ENCODE peak calls at places on chromosomes 13 and 19, in seven cellular contexts. H is WTC11, A is breast epithelium, B is cardiac fibroblast, M is neural progenitor cell, N is AG04450, U is left lung. I is an unnamed sample.

GRCh38 chr13:39881887-39882286 is 226.4 kb downstream of the COG6 start:
- DNase-seq in B (peak), H (no peak), A (no peak), U (no peak), M (no peak), N (peak), I (no peak)

GRCh38 chr19:50258918-50259372 is 55.5 kb downstream of the MYH14 start:
- DNase-seq in M (peak), U (peak), B (no peak), N (no peak), H (peak), A (no peak), I (peak)

GRCh38 chr19:58409010-58409790 is 751 bp downstream of the ZNF584 start:
- DNase-seq in M (peak), U (no peak), N (no peak), H (peak), A (peak), B (peak), I (peak)

GRCh38 chr13:78940444-78940843 is 281.5 kb upstream of the OBI1 start:
- DNase-seq in B (no peak), H (no peak), N (no peak), M (no peak), A (no peak), U (no peak), I (no peak)

GRCh38 chr19:3137139-3137538 is 1.3 kb downstream of the GNA15 start:
- DNase-seq in B (peak), H (no peak), N (no peak), A (no peak), U (no peak), M (no peak), I (no peak)

GRCh38 chr13:44399045-44399444 is 25.4 kb downstream of the SERP2 start:
- DNase-seq in B (no peak), N (no peak), H (no peak), U (no peak), M (no peak), A (no peak), I (no peak)

GRCh38 chr19:13784731-13785452 is 10.4 kb upstream of the ZSWIM4 start:
- DNase-seq in M (peak), H (peak), B (peak), N (no peak), U (peak), A (peak), I (peak)

GRCh38 chr19:31152906-31153305 is 196.3 kb downstream of the TSHZ3 start:
- DNase-seq in A (no peak), U (no peak), B (no peak), M (no peak), N (no peak), H (no peak), I (no peak)

GRCh38 chr13:64924401-64924800 is 2305.7 kb downstream of the PCDH9 start:
- DNase-seq in N (no peak), H (no peak), M (no peak), U (no peak), A (no peak), B (no peak), I (no peak)

GRCh38 chr13:30743319-30744055 is 8.1 kb downstream of the ALOX5AP start:
- DNase-seq in U (no peak), B (peak), N (peak), H (no peak), M (no peak), A (no peak), I (no peak)

GRCh38 chr13:70723732-70724131 is 615.5 kb upstream of the KLHL1 start:
- DNase-seq in U (no peak), A (no peak), M (no peak), H (no peak), N (no peak), B (no peak), I (no peak)

GRCh38 chr13:23617551-23618014 is 47.4 kb downstream of the TNFRSF19 start:
- DNase-seq in B (peak), U (no peak), A (no peak), N (no peak), M (no peak), H (no peak), I (no peak)

GRCh38 chr13:51818276-51818675 is 14.3 kb upstream of the DHRS12 start:
- DNase-seq in H (no peak), B (no peak), A (no peak), M (no peak), N (no peak), U (no peak), I (no peak)

GRCh38 chr19:42150353-42150752 is 18.1 kb upstream of the POU2F2 start:
- DNase-seq in B (no peak), H (no peak), A (no peak), M (no peak), N (no peak), U (no peak), I (peak)

GRCh38 chr13:42836930-42837329 is 55.5 kb downstream of the FAM216B start:
- DNase-seq in A (no peak), M (peak), N (no peak), U (no peak), H (no peak), B (peak), I (no peak)

GRCh38 chr13:113448885-113449692 is 4.2 kb downstream of the ADPRHL1 start:
- DNase-seq in A (peak), M (no peak), U (no peak), N (no peak), B (peak), H (no peak), I (no peak)

GRCh38 chr19:31979362-31979761 is 366.0 kb upstream of the ZNF507 start:
- DNase-seq in N (no peak), U (no peak), A (no peak), M (no peak), B (no peak), H (no peak), I (no peak)

GRCh38 chr13:24180743-24181384 is 20.3 kb downstream of the SPATA13 start:
- DNase-seq in M (no peak), H (no peak), U (no peak), B (no peak), A (no peak), N (no peak), I (no peak)

GRCh38 chr13:51801631-51802099 is 2.3 kb downstream of the DHRS12 start:
- DNase-seq in H (no peak), N (no peak), B (no peak), M (peak), A (peak), U (no peak), I (no peak)

GRCh38 chr13:88107486-88108044 is 436.4 kb downstream of the SLITRK5 start:
- DNase-seq in N (no peak), B (no peak), M (no peak), H (no peak), U (no peak), A (no peak), I (no peak)

GRCh38 chr13:95533545-95534135 is 18.9 kb upstream of the CLDN10 start:
- DNase-seq in U (no peak), A (no peak), B (no peak), M (peak), N (no peak), H (peak), I (peak)

GRCh38 chr13:49997935-49998334 is 1.1 kb downstream of the TRIM13 start:
- DNase-seq in U (no peak), N (no peak), B (no peak), H (no peak), A (no peak), M (no peak), I (no peak)

GRCh38 chr13:114230575-114230974 is 4.1 kb upstream of the CDC16 start:
- DNase-seq in N (no peak), B (no peak), A (no peak), U (no peak), H (no peak), M (no peak), I (no peak)

GRCh38 chr19:1360818-1361461 is 22.8 kb upstream of the NDUFS7 start:
- DNase-seq in U (no peak), B (peak), H (no peak), M (peak), N (peak), A (no peak), I (peak)
- TF ChIP-seq CTCF in U (no peak), B (no peak), H (no peak), M (no peak), N (no peak), A (no peak), I (no peak)

GRCh38 chr19:12687496-12688196 is at the start of gene GNG14:
- DNase-seq in H (no peak), B (no peak), M (no peak), N (no peak), A (no peak), U (no peak), I (no peak)
- TF ChIP-seq CTCF in H (no peak), B (no peak), M (no peak), N (no peak), A (no peak), U (no peak), I (no peak)

DNA sequence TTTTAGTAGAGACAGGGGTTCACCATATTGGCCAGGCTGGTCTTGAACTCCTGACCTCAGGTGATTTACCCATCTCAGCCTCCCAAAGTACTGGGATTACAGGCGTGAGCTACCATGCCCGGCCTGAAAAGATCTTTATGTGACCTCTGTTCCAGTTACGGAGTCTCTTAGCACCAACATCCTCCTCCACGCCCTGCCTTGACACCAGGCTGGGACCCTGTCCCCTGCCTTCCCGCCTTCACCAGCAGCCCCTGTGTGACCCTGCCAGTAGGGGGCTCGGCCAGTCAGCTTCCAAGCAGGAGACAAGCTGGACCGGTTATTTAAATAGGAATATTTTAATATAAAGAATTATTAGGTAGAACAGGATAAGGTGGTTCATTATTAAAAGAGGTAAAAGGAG is 54.2 kb downstream of the GPR12 start:
- DNase-seq in B (no peak), M (no peak), U (no peak), H (no peak), N (no peak), A (no peak), I (no peak)
- TF ChIP-seq CTCF in B (peak), M (peak), U (no peak), H (no peak), N (no peak), A (no peak), I (no peak)

GRCh38 chr19:10223488-10224213 is 7.5 kb downstream of the S1PR2 start:
- DNase-seq in A (no peak), N (no peak), B (no peak), U (no peak), H (no peak), M (no peak), I (no peak)

GRCh38 chr19:10220695-10221094 is 10.4 kb downstream of the S1PR2 start:
- DNase-seq in H (no peak), M (no peak), U (no peak), B (no peak), N (no peak), A (no peak), I (no peak)

GRCh38 chr19:10222201-10222890 is 8.8 kb downstream of the S1PR2 start:
- DNase-seq in U (no peak), B (no peak), M (no peak), H (no peak), N (no peak), A (no peak), I (no peak)

GRCh38 chr19:10217085-10217484 is 14.0 kb downstream of the S1PR2 start:
- DNase-seq in A (no peak), H (no peak), M (no peak), U (no peak), B (no peak), N (no peak), I (no peak)

GRCh38 chr19:10219678-10220077 is 11.5 kb downstream of the S1PR2 start:
- DNase-seq in A (no peak), M (peak), U (no peak), H (peak), B (peak), N (peak), I (peak)
- TF ChIP-seq CTCF in A (no peak), M (peak), U (no peak), H (peak), B (peak), N (peak), I (peak)

DNA sequence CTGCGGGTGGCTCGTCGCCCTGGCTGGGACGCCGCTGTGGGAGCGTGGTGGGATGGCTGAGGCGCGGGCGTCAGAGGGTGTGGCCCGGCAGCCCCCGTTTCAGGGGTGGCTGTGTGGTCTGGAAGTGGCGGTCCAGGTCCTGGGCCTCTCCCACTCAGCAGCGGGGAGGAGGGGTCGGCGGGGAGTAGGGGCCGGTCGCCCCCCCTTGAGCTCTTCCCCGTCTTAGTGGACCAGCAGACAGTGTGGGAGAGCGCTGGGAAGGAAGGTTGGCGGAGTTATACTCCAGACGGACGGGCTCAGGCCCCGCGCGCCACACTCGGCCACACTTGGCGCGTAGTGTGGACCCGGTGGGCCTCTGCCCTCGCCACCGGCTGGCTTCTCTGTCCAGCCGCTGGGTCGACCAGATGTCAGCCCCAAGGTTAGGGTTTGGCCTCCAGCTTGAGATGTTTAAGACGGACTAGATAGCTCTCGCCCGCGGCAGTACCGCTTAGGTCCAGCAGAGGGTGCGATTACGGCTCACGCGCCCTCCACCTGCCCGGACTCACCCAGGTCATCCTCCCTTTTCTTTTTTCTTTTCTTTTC is 21.7 kb upstream of the ZNF429 start:
- DNase-seq in M (peak), B (peak), H (peak), N (no peak), A (peak), U (peak), I (peak)
- TF ChIP-seq CTCF in M (peak), B (peak), H (peak), N (peak), A (peak), U (peak), I (no peak)

GRCh38 chr19:53882391-53883050 is 524 bp downstream of the PRKCG start:
- DNase-seq in U (no peak), M (no peak), B (no peak), A (no peak), H (peak), N (no peak), I (no peak)
- TF ChIP-seq CTCF in U (no peak), M (no peak), B (no peak), A (no peak), H (no peak), N (no peak), I (no peak)

DNA sequence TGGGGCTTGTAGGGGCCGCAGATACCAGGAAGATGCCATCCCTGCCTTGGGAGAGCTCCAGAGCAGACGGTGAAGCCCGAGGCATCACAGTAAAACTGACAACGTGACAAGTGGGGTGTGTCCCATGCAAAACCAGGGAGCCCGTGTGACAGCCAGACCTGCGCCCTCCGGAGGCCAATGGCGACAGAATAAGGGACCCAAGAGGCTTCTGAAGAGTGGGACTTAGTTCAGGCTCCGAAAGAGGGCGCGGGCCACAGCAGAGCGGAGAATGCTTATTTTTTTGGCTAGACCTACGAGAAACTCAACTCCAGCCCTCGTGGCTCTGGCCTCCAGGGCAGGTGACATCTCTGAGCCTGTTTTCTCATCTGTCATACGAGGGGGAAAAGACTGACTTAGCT is 23.1 kb downstream of the DPP9 start:
- DNase-seq in U (no peak), N (no peak), H (peak), B (no peak), M (no peak), A (no peak), I (no peak)
- TF ChIP-seq CTCF in U (no peak), N (no peak), H (no peak), B (no peak), M (no peak), A (no peak), I (no peak)